ENCODE peak calls at places on chromosomes 7 and 10, in five cellular contexts. J is HCT116, M is HepG2, B is SK-N-SH, F is K562. K is an unnamed sample.

GRCh38 chr7:108078156-108078781 is 51.9 kb downstream of the LAMB4 start:
- DNase-seq in J (no peak), M (no peak), B (no peak), F (peak; percentile 74), K (no peak)

GRCh38 chr10:6751363-6751762 is 171.3 kb upstream of the PRKCQ start:
- DNase-seq in J (no peak), M (no peak), B (no peak), F (no peak), K (no peak)

GRCh38 chr10:61903184-61903990 is 1.9 kb downstream of the ARID5B start:
- DNase-seq in J (peak; percentile 42), M (peak; percentile 38), B (peak; percentile 78), F (peak; percentile 80), K (peak; percentile 64)

GRCh38 chr7:157401567-157402387 is 65.0 kb downstream of the DNAJB6 start:
- DNase-seq in J (no peak), M (no peak), B (peak; percentile 37), F (peak; percentile 91), K (no peak)

GRCh38 chr7:33108591-33108930 is 643 bp downstream of the RP9 start:
- DNase-seq in J (no peak), M (no peak), B (peak; percentile 42), F (no peak), K (no peak)

GRCh38 chr7:35446091-35446490 is 192.2 kb upstream of the TBX20 start:
- DNase-seq in J (no peak), M (no peak), B (no peak), F (no peak), K (no peak)

GRCh38 chr7:12889391-12889790 is 202.0 kb downstream of the ARL4A start:
- DNase-seq in J (no peak), M (no peak), B (no peak), F (no peak), K (no peak)

GRCh38 chr10:51928182-51928581 is 228.8 kb upstream of the CSTF2T start:
- DNase-seq in J (no peak), M (no peak), B (no peak), F (no peak), K (no peak)

GRCh38 chr7:152103066-152103465 is 77.6 kb downstream of the GALNT11 start:
- DNase-seq in J (no peak), M (no peak), B (no peak), F (no peak), K (no peak)

GRCh38 chr10:102646610-102647432 is 2.5 kb downstream of the TRIM8 start:
- DNase-seq in J (peak; percentile 32), M (no peak), B (peak; percentile 73), F (no peak), K (no peak)

GRCh38 chr7:80210400-80210799 is 75.8 kb downstream of the GNAI1 start:
- DNase-seq in J (no peak), M (peak; percentile 96), B (no peak), F (no peak), K (peak; percentile 5)

GRCh38 chr7:19964198-19964597 is 190.8 kb upstream of the TMEM196 start:
- DNase-seq in J (no peak), M (no peak), B (no peak), F (no peak), K (no peak)

GRCh38 chr10:95295031-95295755 is 4.4 kb upstream of the PDLIM1 start:
- DNase-seq in J (no peak), M (no peak), B (no peak), F (peak; percentile 52), K (no peak)

GRCh38 chr10:48439581-48440041 is 133.1 kb downstream of the MAPK8 start:
- DNase-seq in J (no peak), M (peak; percentile 65), B (no peak), F (peak; percentile 6), K (no peak)

GRCh38 chr10:79444243-79445119 is 943 bp downstream of the ZCCHC24 start:
- DNase-seq in J (no peak), M (no peak), B (peak; percentile 78), F (peak; percentile 74), K (peak; percentile 73)

GRCh38 chr7:151689196-151689971 is 169.7 kb upstream of the RHEB start:
- DNase-seq in J (no peak), M (no peak), B (no peak), F (no peak), K (no peak)

GRCh38 chr7:17558558-17559332 is 260.3 kb downstream of the AHR start:
- DNase-seq in J (no peak), M (no peak), B (no peak), F (no peak), K (peak; percentile 79)

GRCh38 chr7:1483079-1483478 is 21.1 kb downstream of the INTS1 start:
- DNase-seq in J (no peak), M (no peak), B (peak; percentile 54), F (no peak), K (no peak)

GRCh38 chr7:30797294-30798040 is 26.2 kb downstream of the MINDY4 start:
- DNase-seq in J (no peak), M (no peak), B (no peak), F (no peak), K (no peak)

GRCh38 chr10:80540644-80541143 is 3.0 kb downstream of the SH2D4B start:
- DNase-seq in J (no peak), M (no peak), B (no peak), F (no peak), K (no peak)

GRCh38 chr7:5469375-5470166 is 45.9 kb upstream of the TNRC18 start:
- DNase-seq in J (no peak), M (no peak), B (no peak), F (no peak), K (no peak)

GRCh38 chr10:86729677-86730076 is 26.7 kb upstream of the BMPR1A start:
- DNase-seq in J (no peak), M (no peak), B (no peak), F (no peak), K (no peak)

GRCh38 chr7:98249106-98249505 is 2.9 kb downstream of the TECPR1 start:
- DNase-seq in J (no peak), M (no peak), B (peak; percentile 18), F (no peak), K (no peak)

GRCh38 chr10:117374506-117375359 is 507 bp downstream of the PDZD8 start:
- DNase-seq in J (no peak), M (no peak), B (peak; percentile 54), F (peak; percentile 21), K (no peak)

DNA sequence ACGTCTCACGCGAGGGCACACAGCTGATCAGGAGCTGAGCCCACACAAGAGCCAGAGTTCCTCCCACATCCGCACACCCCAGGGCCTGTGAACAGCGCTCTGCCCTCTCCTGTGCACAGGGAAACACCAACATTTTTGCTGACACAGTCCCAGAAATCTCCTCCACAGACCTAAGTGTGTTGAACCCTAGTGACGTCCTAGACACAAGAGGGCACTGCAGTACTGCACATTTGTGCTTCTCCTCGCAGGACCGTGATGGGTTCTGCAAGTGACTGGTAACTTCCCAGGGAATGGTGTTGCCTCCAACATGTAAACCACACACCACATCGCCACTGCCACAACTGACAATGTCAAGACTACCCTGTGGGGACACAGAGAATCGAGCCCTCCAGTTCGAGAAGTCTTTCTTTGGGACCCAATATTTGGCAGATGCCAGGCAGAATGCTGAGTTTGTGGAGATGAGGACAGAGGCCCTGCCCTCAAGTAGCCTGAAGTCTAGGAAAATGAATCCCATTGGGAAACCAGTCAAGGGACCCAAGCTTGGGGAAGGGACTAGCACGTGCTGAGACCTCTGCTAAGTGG is 170.3 kb downstream of the PAXIP1 start:
- DNase-seq in J (peak; percentile 27), M (peak; percentile 38), B (peak; percentile 81), F (peak; percentile 47), K (peak; percentile 69)
- TF ChIP-seq JUND in J (no peak), M (no peak), B (no peak), F (no peak), K (no peak)

DNA sequence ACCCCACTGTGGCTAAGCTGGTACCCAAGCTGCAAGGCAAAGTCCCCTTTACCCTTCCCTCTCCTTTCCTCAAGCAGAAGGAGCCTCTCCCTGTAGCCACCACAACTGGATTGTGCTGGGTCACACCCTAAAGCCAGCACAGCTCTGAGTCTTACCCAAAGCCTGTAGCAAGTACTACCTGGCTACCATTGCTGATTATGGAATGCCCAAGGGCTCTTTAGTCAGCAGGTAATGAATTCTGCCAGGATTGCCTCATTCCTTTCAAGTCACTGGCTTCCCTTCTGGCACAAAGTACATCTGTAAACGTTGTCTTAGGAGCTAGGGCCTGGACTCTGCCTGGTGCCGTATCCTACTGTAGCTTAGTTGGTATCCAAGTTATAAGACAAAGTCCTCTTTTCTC is 51.9 kb downstream of the FAS start:
- DNase-seq in J (no peak), M (no peak), B (no peak), F (no peak), K (no peak)
- TF ChIP-seq JUND in J (no peak), M (no peak), B (no peak), F (no peak), K (no peak)

DNA sequence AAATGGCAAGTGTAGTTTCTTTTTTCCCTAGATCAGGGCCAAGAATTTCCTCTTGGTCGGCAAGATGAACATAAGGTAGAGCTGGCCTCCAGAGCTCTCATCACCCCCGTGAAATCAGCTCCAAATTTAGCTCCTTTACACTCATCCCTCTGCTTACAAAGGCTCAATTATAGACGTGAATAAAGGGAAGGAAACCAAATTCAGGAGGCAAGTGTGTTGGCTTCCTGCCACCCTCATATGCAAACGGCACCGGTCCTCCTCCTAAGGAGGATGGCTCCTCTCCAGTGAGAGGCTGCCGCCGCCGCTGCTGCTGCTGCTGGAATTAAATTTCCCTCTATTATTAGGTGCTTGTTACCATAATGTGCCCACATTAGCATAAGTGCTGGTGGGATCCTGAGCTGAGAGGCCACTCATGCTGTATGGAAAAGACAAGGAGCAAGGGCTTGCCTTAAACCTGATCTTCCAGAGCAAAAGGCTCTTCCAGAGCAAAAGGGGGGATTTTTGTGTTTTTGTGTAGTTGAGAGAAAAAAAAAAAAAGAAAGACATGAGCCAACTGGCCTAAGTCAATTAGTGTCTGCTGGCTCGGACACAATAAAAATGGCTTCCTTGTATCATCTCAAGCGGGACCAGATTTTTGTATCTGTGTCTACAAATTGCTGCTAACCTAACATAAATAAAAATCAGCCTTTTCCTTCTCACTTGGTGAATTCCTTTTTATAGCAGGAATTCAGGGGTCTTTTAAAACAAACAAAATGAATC is 68.4 kb downstream of the CDHR3 start:
- DNase-seq in J (no peak), M (no peak), B (no peak), F (no peak), K (no peak)
- TF ChIP-seq JUND in J (no peak), M (no peak), B (no peak), F (no peak), K (no peak)

GRCh38 chr7:131403322-131403721 is 75.6 kb downstream of the MKLN1 start:
- DNase-seq in J (no peak), M (no peak), B (no peak), F (no peak), K (no peak)

GRCh38 chr7:131404226-131404911 is 76.7 kb downstream of the MKLN1 start:
- DNase-seq in J (no peak), M (peak; percentile 4), B (no peak), F (no peak), K (no peak)

DNA sequence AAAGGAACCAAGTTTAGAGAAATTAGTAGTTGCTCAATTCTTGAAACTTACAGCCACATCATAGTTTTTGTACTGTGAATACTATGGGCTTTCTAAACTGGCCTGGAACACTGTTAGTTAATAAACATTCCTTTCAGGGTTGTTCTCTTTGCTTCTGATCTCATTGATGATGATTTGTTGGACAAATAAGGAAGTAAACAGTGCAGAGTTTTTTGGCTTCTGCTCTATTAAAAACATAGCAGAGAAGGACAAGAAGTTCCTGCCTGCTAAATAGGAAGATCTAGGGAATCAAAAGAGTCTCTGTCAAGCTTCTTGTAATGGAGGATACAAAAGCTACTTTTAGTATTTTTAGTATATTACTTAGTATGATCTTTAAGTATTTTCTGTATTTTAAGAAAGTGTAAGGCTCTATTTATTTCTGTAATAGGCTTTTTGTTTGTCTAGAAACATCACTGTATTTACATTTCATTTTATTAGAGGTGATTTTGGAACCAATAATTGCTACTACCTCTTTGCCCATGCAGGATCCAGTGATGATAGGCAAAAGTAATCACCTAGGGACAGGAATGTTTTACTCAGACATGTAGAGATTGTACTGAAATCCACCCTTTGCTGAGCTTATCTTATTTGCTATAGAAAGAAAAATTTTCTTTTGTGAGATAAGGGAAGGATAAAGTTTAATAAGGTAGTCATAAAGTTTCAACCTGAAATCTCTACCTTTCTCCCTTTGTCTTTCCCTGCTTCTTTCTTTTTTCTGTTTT is 73.3 kb downstream of the MKLN1 start:
- DNase-seq in J (no peak), M (peak; percentile 16), B (no peak), F (no peak), K (peak; percentile 55)
- TF ChIP-seq JUND in J (no peak), M (no peak), B (no peak), F (no peak), K (peak; percentile 49)

K was measured in T47D.